ENCODE peak calls at places on chromosomes 11 and 22, in five cellular contexts. X is mesendoderm, D is neuronal stem cell, H is endothelial cell of umbilical vein, M is HCT116. Y is an unnamed sample.

GRCh38 chr11:117011541-117011908 is 86.7 kb downstream of the SIK3 start:
- DNase-seq in H (no peak), M (no peak), X (no peak), D (no peak), Y (no peak)

GRCh38 chr22:25448435-25449051 is 115.9 kb upstream of the GRK3 start:
- DNase-seq in D (no peak), H (peak), M (no peak), X (no peak), Y (peak)

GRCh38 chr22:49925525-49926128 is 7.2 kb downstream of the CRELD2 start:
- DNase-seq in X (no peak), H (no peak), M (no peak), D (no peak), Y (no peak)

GRCh38 chr11:19646308-19646707 is 66.3 kb upstream of the NAV2 start:
- DNase-seq in X (no peak), M (no peak), D (no peak), H (no peak), Y (no peak)

GRCh38 chr11:2968501-2968900 is 23.6 kb downstream of the NAP1L4 start:
- DNase-seq in H (no peak), D (no peak), X (no peak), M (no peak), Y (no peak)

GRCh38 chr22:18044548-18045271 is 20.3 kb upstream of the MICAL3 start:
- DNase-seq in M (no peak), X (no peak), H (no peak), D (no peak), Y (no peak)

GRCh38 chr11:82234256-82234655 is 499.4 kb downstream of the FAM181B start:
- DNase-seq in H (no peak), M (no peak), D (no peak), X (no peak), Y (no peak)

GRCh38 chr11:117427356-117427874 is 99.8 kb downstream of the CEP164 start:
- DNase-seq in D (no peak), M (no peak), H (no peak), X (no peak), Y (no peak)

GRCh38 chr22:50186789-50187523 is 1.2 kb downstream of the TRABD start:
- DNase-seq in X (no peak), H (no peak), M (no peak), D (no peak), Y (peak)

GRCh38 chr11:31818874-31819331 is 7.8 kb upstream of the PAX6 start:
- DNase-seq in H (no peak), D (peak), M (no peak), X (peak), Y (no peak)

GRCh38 chr11:720017-720641 is 14.1 kb downstream of the EPS8L2 start:
- DNase-seq in H (no peak), X (no peak), D (no peak), M (no peak), Y (no peak)

GRCh38 chr11:17783878-17784277 is 49.3 kb downstream of the KCNC1 start:
- DNase-seq in H (no peak), M (no peak), X (no peak), D (no peak), Y (no peak)

GRCh38 chr22:44331881-44332714 is 19.3 kb upstream of the SHISAL1 start:
- DNase-seq in M (no peak), D (no peak), X (peak), H (no peak), Y (peak)

GRCh38 chr11:68423481-68423880 is 37.1 kb upstream of the PPP6R3 start:
- DNase-seq in D (no peak), X (no peak), H (no peak), M (no peak), Y (no peak)

GRCh38 chr11:12599408-12600143 is 74.6 kb upstream of the TEAD1 start:
- DNase-seq in H (peak), D (peak), X (peak), M (peak), Y (no peak)

GRCh38 chr22:20530368-20531153 is 23.2 kb downstream of the MED15 start:
- DNase-seq in H (peak), M (peak), D (no peak), X (peak), Y (peak)

GRCh38 chr11:71336996-71337772 is 84.8 kb upstream of the SHANK2 start:
- DNase-seq in H (no peak), X (no peak), M (no peak), D (no peak), Y (no peak)

GRCh38 chr11:5938603-5938965 is 3.5 kb upstream of the OR56A3 start:
- DNase-seq in D (no peak), M (no peak), X (no peak), H (no peak), Y (no peak)

GRCh38 chr22:35684270-35684700 is 33.4 kb upstream of the APOL5 start:
- DNase-seq in D (peak), X (peak), H (peak), M (no peak), Y (peak)

GRCh38 chr11:114796954-114797721 is 118.8 kb downstream of the NXPE2 start:
- DNase-seq in X (no peak), D (no peak), M (no peak), H (peak), Y (no peak)

GRCh38 chr22:42404266-42404665 is 27.9 kb downstream of the NFAM1 start:
- DNase-seq in X (no peak), M (no peak), H (no peak), D (no peak), Y (no peak)
- H3K9ac ChIP-seq in X (no peak), M (no peak), H (no peak), D (no peak), Y (no peak)

GRCh38 chr11:64869571-64870175 is 8.7 kb downstream of the EHD1 start:
- DNase-seq in D (no peak), M (no peak), X (peak), H (no peak), Y (no peak)
- H3K4me3 ChIP-seq in D (no peak), M (no peak), X (no peak), H (no peak), Y (peak)

DNA sequence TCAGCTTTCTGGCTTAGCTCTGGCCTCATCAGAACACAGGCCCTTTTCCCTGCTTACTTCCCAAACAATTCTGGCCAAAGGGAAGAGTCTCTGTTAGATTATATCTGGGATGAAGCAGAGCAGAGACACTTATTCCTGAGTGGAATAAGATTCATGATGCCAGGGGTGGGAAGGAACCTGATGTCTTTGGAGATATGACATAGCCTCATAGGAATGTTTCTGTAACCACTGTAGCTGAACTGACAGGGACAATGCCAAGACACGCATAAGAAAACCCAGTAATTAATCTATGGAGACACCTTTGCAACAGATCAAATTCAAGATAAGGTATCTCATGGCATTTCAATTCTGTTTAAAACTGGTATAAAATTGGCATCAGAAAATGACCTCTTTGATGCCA is 177.1 kb upstream of the RAG2 start:
- DNase-seq in M (no peak), X (peak), H (no peak), D (no peak), Y (no peak)
- H3K9ac ChIP-seq in M (no peak), X (no peak), H (no peak), D (no peak), Y (no peak)

DNA sequence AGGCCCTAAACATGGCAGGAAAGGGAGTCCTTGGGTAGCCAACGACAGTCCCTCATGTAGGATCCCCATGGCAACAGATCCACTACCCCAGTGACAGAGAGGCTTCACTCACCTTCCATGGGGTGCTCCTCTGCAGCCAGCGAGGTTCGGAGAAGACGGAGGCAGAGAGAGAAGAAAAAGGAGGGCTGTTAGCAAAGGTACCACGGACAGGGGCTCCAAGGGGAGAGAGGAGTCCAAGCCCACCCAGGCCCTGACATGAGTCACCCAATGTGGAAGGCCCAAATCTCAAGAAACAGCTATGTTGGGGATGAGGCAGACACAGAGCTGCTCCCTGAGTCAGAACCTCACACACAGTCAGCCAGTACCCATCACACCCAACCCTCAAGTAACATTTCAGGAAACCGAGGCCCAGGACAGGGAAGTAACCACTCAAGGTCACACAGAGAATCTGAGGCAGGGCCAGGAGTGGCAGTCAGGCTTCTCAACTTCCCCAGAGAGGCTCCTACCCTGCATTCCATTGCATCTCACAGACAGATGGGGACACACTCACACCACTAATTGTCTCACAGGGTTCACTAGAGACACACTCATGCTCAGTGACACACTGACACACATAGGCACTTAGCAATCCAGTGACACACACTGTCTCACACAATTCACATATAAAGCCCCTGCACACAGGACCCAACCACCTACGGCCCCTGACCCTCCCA is 25.2 kb downstream of the NRXN2 start:
- DNase-seq in H (no peak), D (no peak), M (no peak), X (no peak), Y (no peak)
- H3K4me3 ChIP-seq in H (no peak), D (no peak), M (no peak), X (no peak), Y (no peak)

DNA sequence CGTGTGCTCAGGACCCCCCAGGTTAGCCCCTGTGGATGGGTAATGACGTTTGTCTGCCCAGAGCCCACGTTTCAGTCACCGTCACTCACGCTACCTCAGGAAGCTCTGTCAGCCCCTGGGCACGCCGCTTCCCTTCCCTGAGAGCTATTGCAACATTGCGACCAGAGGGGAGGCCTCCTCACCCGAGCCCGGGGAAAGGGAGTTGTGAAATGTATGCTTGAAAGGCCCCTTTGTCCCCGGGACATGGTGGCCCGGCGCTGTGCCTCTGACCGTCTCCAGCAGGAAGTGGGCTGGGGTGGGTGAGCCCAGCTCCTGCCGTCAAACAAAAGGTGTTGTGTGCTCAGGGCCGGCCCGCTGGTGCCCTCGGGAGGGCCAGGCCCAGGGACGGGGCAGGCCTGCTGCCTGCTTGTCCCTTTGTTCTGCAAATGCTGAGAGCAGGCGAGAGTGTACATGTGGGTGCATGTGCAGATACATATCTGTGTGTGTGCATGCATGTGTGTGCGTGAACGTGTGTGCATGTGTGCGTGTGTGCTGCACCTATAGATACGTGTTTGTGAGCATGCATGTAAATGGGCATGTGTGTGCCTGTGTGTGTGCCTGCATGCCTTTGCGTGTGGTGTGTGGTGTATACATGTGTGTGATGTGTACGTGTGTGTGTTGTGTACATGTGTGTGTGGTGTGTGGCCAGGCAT is 1125.0 kb downstream of the BRD1 start:
- DNase-seq in X (no peak), H (no peak), M (no peak), D (no peak), Y (no peak)
- H3K9ac ChIP-seq in X (no peak), H (no peak), M (no peak), D (peak), Y (no peak)

GRCh38 chr11:22828373-22828772 is 1.2 kb downstream of the SVIP start:
- DNase-seq in D (no peak), H (no peak), M (no peak), X (no peak), Y (no peak)
- H3K4me3 ChIP-seq in D (no peak), H (no peak), M (peak), X (no peak), Y (peak)

Y was measured in adipocyte.